ENCODE peak calls at places on chromosome 1, in nine cellular contexts. One of them, this sample, is unnamed.

GRCh38 chr1:219119839-219120238 is 53.8 kb upstream of the LYPLAL1 start:
- DNase-seq in heart right ventricle: no peak
- DNase-seq in cardiac muscle cell: no peak
- DNase-seq in effector memory CD4-positive, alpha-beta T cell: no peak
- DNase-seq in GM23338: no peak
- DNase-seq in left ventricle myocardium inferior: no peak
- DNase-seq in GM12878: no peak
- DNase-seq in pancreas: no peak
- DNase-seq in HepG2: no peak
- DNase-seq in this sample: peak; percentile 46

GRCh38 chr1:246753670-246754535 is 29.7 kb downstream of the SCCPDH start:
- DNase-seq in heart right ventricle: peak; percentile 42
- DNase-seq in cardiac muscle cell: peak; percentile 68
- DNase-seq in effector memory CD4-positive, alpha-beta T cell: peak; percentile 3
- DNase-seq in GM23338: peak; percentile 93
- DNase-seq in left ventricle myocardium inferior: peak; percentile 44
- DNase-seq in GM12878: peak; percentile 8
- DNase-seq in pancreas: peak; percentile 51
- DNase-seq in HepG2: peak; percentile 50
- DNase-seq in this sample: peak; percentile 43

GRCh38 chr1:180198186-180198585 is 31.9 kb upstream of the LHX4 start:
- DNase-seq in heart right ventricle: no peak
- DNase-seq in cardiac muscle cell: no peak
- DNase-seq in effector memory CD4-positive, alpha-beta T cell: no peak
- DNase-seq in GM23338: no peak
- DNase-seq in left ventricle myocardium inferior: no peak
- DNase-seq in GM12878: no peak
- DNase-seq in pancreas: no peak
- DNase-seq in HepG2: no peak
- DNase-seq in this sample: no peak

GRCh38 chr1:15649937-15650336 is 32.7 kb downstream of the DDI2 start:
- DNase-seq in heart right ventricle: no peak
- DNase-seq in cardiac muscle cell: no peak
- DNase-seq in effector memory CD4-positive, alpha-beta T cell: no peak
- DNase-seq in GM23338: no peak
- DNase-seq in left ventricle myocardium inferior: no peak
- DNase-seq in GM12878: no peak
- DNase-seq in pancreas: no peak
- DNase-seq in HepG2: no peak
- DNase-seq in this sample: no peak

GRCh38 chr1:5745776-5746610 is 246.2 kb downstream of the NPHP4 start:
- DNase-seq in heart right ventricle: peak; percentile 66
- DNase-seq in cardiac muscle cell: peak; percentile 73
- DNase-seq in effector memory CD4-positive, alpha-beta T cell: peak; percentile 35
- DNase-seq in GM23338: peak; percentile 43
- DNase-seq in left ventricle myocardium inferior: peak; percentile 53
- DNase-seq in GM12878: no peak
- DNase-seq in pancreas: peak; percentile 72
- DNase-seq in HepG2: peak; percentile 52
- DNase-seq in this sample: peak; percentile 30

GRCh38 chr1:226082959-226083302 is 20.4 kb downstream of the H3-3A start:
- DNase-seq in heart right ventricle: peak; percentile 69
- DNase-seq in cardiac muscle cell: peak; percentile 56
- DNase-seq in effector memory CD4-positive, alpha-beta T cell: no peak
- DNase-seq in GM23338: peak; percentile 73
- DNase-seq in left ventricle myocardium inferior: peak; percentile 69
- DNase-seq in GM12878: no peak
- DNase-seq in pancreas: no peak
- DNase-seq in HepG2: no peak
- DNase-seq in this sample: peak; percentile 58

GRCh38 chr1:59332221-59332620 is 35.3 kb downstream of the FGGY start:
- DNase-seq in heart right ventricle: no peak
- DNase-seq in cardiac muscle cell: peak; percentile 10
- DNase-seq in effector memory CD4-positive, alpha-beta T cell: no peak
- DNase-seq in GM23338: no peak
- DNase-seq in left ventricle myocardium inferior: no peak
- DNase-seq in GM12878: no peak
- DNase-seq in pancreas: no peak
- DNase-seq in HepG2: no peak
- DNase-seq in this sample: no peak

GRCh38 chr1:207049974-207050391 is 1.0 kb downstream of the YOD1 start:
- DNase-seq in heart right ventricle: no peak
- DNase-seq in cardiac muscle cell: peak; percentile 59
- DNase-seq in effector memory CD4-positive, alpha-beta T cell: no peak
- DNase-seq in GM23338: peak; percentile 70
- DNase-seq in left ventricle myocardium inferior: no peak
- DNase-seq in GM12878: no peak
- DNase-seq in pancreas: peak; percentile 39
- DNase-seq in HepG2: peak; percentile 38
- DNase-seq in this sample: no peak

GRCh38 chr1:112817555-112818373 is 102.6 kb upstream of the PPM1J start:
- DNase-seq in heart right ventricle: no peak
- DNase-seq in cardiac muscle cell: no peak
- DNase-seq in effector memory CD4-positive, alpha-beta T cell: no peak
- DNase-seq in GM23338: peak; percentile 94
- DNase-seq in left ventricle myocardium inferior: no peak
- DNase-seq in GM12878: no peak
- DNase-seq in pancreas: no peak
- DNase-seq in HepG2: no peak
- DNase-seq in this sample: no peak

GRCh38 chr1:245679796-245680195 is 525.0 kb downstream of the KIF26B start:
- DNase-seq in heart right ventricle: no peak
- DNase-seq in cardiac muscle cell: no peak
- DNase-seq in effector memory CD4-positive, alpha-beta T cell: no peak
- DNase-seq in GM23338: no peak
- DNase-seq in left ventricle myocardium inferior: no peak
- DNase-seq in GM12878: no peak
- DNase-seq in pancreas: no peak
- DNase-seq in HepG2: no peak
- DNase-seq in this sample: no peak

GRCh38 chr1:44672254-44672955 is 1.9 kb downstream of the TMEM53 start:
- DNase-seq in heart right ventricle: no peak
- DNase-seq in cardiac muscle cell: peak; percentile 27
- DNase-seq in effector memory CD4-positive, alpha-beta T cell: no peak
- DNase-seq in GM23338: peak; percentile 42
- DNase-seq in left ventricle myocardium inferior: no peak
- DNase-seq in GM12878: peak; percentile 71
- DNase-seq in pancreas: no peak
- DNase-seq in HepG2: no peak
- DNase-seq in this sample: no peak

GRCh38 chr1:9573723-9574122 is 15.0 kb upstream of the TMEM201 start:
- DNase-seq in heart right ventricle: no peak
- DNase-seq in cardiac muscle cell: peak; percentile 46
- DNase-seq in effector memory CD4-positive, alpha-beta T cell: no peak
- DNase-seq in GM23338: peak; percentile 67
- DNase-seq in left ventricle myocardium inferior: no peak
- DNase-seq in GM12878: no peak
- DNase-seq in pancreas: no peak
- DNase-seq in HepG2: no peak
- DNase-seq in this sample: no peak

GRCh38 chr1:149995927-149996326 is 14.6 kb downstream of the OTUD7B start:
- DNase-seq in heart right ventricle: no peak
- DNase-seq in cardiac muscle cell: no peak
- DNase-seq in effector memory CD4-positive, alpha-beta T cell: no peak
- DNase-seq in GM23338: peak; percentile 61
- DNase-seq in left ventricle myocardium inferior: no peak
- DNase-seq in GM12878: peak; percentile 38
- DNase-seq in pancreas: no peak
- DNase-seq in HepG2: no peak
- DNase-seq in this sample: no peak

GRCh38 chr1:156498447-156499193 is 2.0 kb downstream of the MEF2D start:
- DNase-seq in heart right ventricle: peak; percentile 68
- DNase-seq in cardiac muscle cell: peak; percentile 57
- DNase-seq in effector memory CD4-positive, alpha-beta T cell: no peak
- DNase-seq in GM23338: peak; percentile 60
- DNase-seq in left ventricle myocardium inferior: peak; percentile 76
- DNase-seq in GM12878: no peak
- DNase-seq in pancreas: peak; percentile 67
- DNase-seq in HepG2: no peak
- DNase-seq in this sample: peak; percentile 60

GRCh38 chr1:156495401-156496140 is 5.0 kb downstream of the MEF2D start:
- DNase-seq in heart right ventricle: peak; percentile 79
- DNase-seq in cardiac muscle cell: no peak
- DNase-seq in effector memory CD4-positive, alpha-beta T cell: no peak
- DNase-seq in GM23338: no peak
- DNase-seq in left ventricle myocardium inferior: peak; percentile 78
- DNase-seq in GM12878: no peak
- DNase-seq in pancreas: no peak
- DNase-seq in HepG2: no peak
- DNase-seq in this sample: no peak

GRCh38 chr1:156497743-156498446 is 2.7 kb downstream of the MEF2D start:
- DNase-seq in heart right ventricle: no peak
- DNase-seq in cardiac muscle cell: no peak
- DNase-seq in effector memory CD4-positive, alpha-beta T cell: no peak
- DNase-seq in GM23338: peak; percentile 43
- DNase-seq in left ventricle myocardium inferior: no peak
- DNase-seq in GM12878: no peak
- DNase-seq in pancreas: peak; percentile 39
- DNase-seq in HepG2: no peak
- DNase-seq in this sample: no peak

GRCh38 chr1:156496211-156496761 is 4.3 kb downstream of the MEF2D start:
- DNase-seq in heart right ventricle: no peak
- DNase-seq in cardiac muscle cell: no peak
- DNase-seq in effector memory CD4-positive, alpha-beta T cell: no peak
- DNase-seq in GM23338: no peak
- DNase-seq in left ventricle myocardium inferior: no peak
- DNase-seq in GM12878: no peak
- DNase-seq in pancreas: no peak
- DNase-seq in HepG2: no peak
- DNase-seq in this sample: no peak

GRCh38 chr1:156497078-156497742 is 3.4 kb downstream of the MEF2D start:
- DNase-seq in heart right ventricle: no peak
- DNase-seq in cardiac muscle cell: no peak
- DNase-seq in effector memory CD4-positive, alpha-beta T cell: no peak
- DNase-seq in GM23338: no peak
- DNase-seq in left ventricle myocardium inferior: no peak
- DNase-seq in GM12878: no peak
- DNase-seq in pancreas: no peak
- DNase-seq in HepG2: no peak
- DNase-seq in this sample: no peak
- H3K4me3 ChIP-seq in heart right ventricle: no peak overlapping the region
- H3K4me3 ChIP-seq in cardiac muscle cell: no peak overlapping the region
- H3K4me3 ChIP-seq in effector memory CD4-positive, alpha-beta T cell: no peak overlapping the region
- H3K4me3 ChIP-seq in GM23338: no peak overlapping the region
- H3K4me3 ChIP-seq in left ventricle myocardium inferior: peak overlapping the region; percentile 98
- H3K4me3 ChIP-seq in GM12878: peak overlapping the region; percentile 92
- H3K4me3 ChIP-seq in pancreas: peak overlapping the region; percentile 98
- H3K4me3 ChIP-seq in HepG2: peak overlapping the region; percentile 10
- H3K4me3 ChIP-seq in this sample: no peak overlapping the region

GRCh38 chr1:70760170-70760569 is 287.4 kb downstream of the PTGER3 start:
- DNase-seq in heart right ventricle: no peak
- DNase-seq in cardiac muscle cell: no peak
- DNase-seq in effector memory CD4-positive, alpha-beta T cell: no peak
- DNase-seq in GM23338: no peak
- DNase-seq in left ventricle myocardium inferior: no peak
- DNase-seq in GM12878: no peak
- DNase-seq in pancreas: no peak
- DNase-seq in HepG2: no peak
- DNase-seq in this sample: no peak

GRCh38 chr1:70754711-70755110 is 292.9 kb downstream of the PTGER3 start:
- DNase-seq in heart right ventricle: no peak
- DNase-seq in cardiac muscle cell: no peak
- DNase-seq in effector memory CD4-positive, alpha-beta T cell: no peak
- DNase-seq in GM23338: no peak
- DNase-seq in left ventricle myocardium inferior: no peak
- DNase-seq in GM12878: no peak
- DNase-seq in pancreas: no peak
- DNase-seq in HepG2: no peak
- DNase-seq in this sample: no peak
- H3K27ac ChIP-seq in heart right ventricle: no peak overlapping the region
- H3K27ac ChIP-seq in cardiac muscle cell: no peak overlapping the region
- H3K27ac ChIP-seq in effector memory CD4-positive, alpha-beta T cell: no peak overlapping the region
- H3K27ac ChIP-seq in GM23338: no peak overlapping the region
- H3K27ac ChIP-seq in left ventricle myocardium inferior: no peak overlapping the region
- H3K27ac ChIP-seq in GM12878: no peak overlapping the region
- H3K27ac ChIP-seq in pancreas: no peak overlapping the region
- H3K27ac ChIP-seq in HepG2: no peak overlapping the region
- H3K27ac ChIP-seq in this sample: no peak overlapping the region

DNA sequence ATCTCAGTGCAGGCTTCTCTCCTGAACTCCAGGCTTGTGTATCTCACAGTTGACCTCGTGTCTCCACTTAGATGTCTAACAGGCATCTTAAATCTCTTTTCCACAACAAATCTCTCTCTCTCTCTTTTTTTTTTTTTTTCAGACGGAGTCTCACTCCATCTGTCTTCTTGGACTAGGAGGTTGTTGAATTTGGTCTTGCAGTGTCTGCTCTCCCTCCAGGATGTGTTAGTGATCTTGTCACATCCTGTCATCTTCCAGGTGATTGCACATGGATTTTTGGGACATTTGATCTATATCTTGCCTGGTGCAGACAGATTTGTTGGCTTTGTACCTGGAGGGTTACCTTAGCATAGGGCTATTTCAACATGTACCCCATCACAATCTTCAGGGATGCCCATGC is 26.5 kb upstream of the KCNA10 start:
- DNase-seq in heart right ventricle: no peak
- DNase-seq in cardiac muscle cell: no peak
- DNase-seq in effector memory CD4-positive, alpha-beta T cell: no peak
- DNase-seq in GM23338: no peak
- DNase-seq in left ventricle myocardium inferior: no peak
- DNase-seq in GM12878: no peak
- DNase-seq in pancreas: no peak
- DNase-seq in HepG2: no peak
- DNase-seq in this sample: no peak
- H3K4me3 ChIP-seq in heart right ventricle: no peak overlapping the region
- H3K4me3 ChIP-seq in cardiac muscle cell: no peak overlapping the region
- H3K4me3 ChIP-seq in effector memory CD4-positive, alpha-beta T cell: no peak overlapping the region
- H3K4me3 ChIP-seq in GM23338: no peak overlapping the region
- H3K4me3 ChIP-seq in left ventricle myocardium inferior: no peak overlapping the region
- H3K4me3 ChIP-seq in GM12878: no peak overlapping the region
- H3K4me3 ChIP-seq in pancreas: no peak overlapping the region
- H3K4me3 ChIP-seq in HepG2: no peak overlapping the region
- H3K4me3 ChIP-seq in this sample: no peak overlapping the region

GRCh38 chr1:204480515-204480914 is 14.1 kb downstream of the PIK3C2B start:
- DNase-seq in heart right ventricle: no peak
- DNase-seq in cardiac muscle cell: no peak
- DNase-seq in effector memory CD4-positive, alpha-beta T cell: no peak
- DNase-seq in GM23338: no peak
- DNase-seq in left ventricle myocardium inferior: no peak
- DNase-seq in GM12878: no peak
- DNase-seq in pancreas: no peak
- DNase-seq in HepG2: no peak
- DNase-seq in this sample: no peak

GRCh38 chr1:204478921-204479320 is 15.7 kb downstream of the PIK3C2B start:
- DNase-seq in heart right ventricle: no peak
- DNase-seq in cardiac muscle cell: no peak
- DNase-seq in effector memory CD4-positive, alpha-beta T cell: no peak
- DNase-seq in GM23338: no peak
- DNase-seq in left ventricle myocardium inferior: no peak
- DNase-seq in GM12878: no peak
- DNase-seq in pancreas: no peak
- DNase-seq in HepG2: no peak
- DNase-seq in this sample: no peak

GRCh38 chr1:204478166-204478899 is 16.3 kb downstream of the PIK3C2B start:
- DNase-seq in heart right ventricle: no peak
- DNase-seq in cardiac muscle cell: no peak
- DNase-seq in effector memory CD4-positive, alpha-beta T cell: no peak
- DNase-seq in GM23338: no peak
- DNase-seq in left ventricle myocardium inferior: no peak
- DNase-seq in GM12878: no peak
- DNase-seq in pancreas: no peak
- DNase-seq in HepG2: no peak
- DNase-seq in this sample: no peak

GRCh38 chr1:204477036-204477740 is 17.4 kb downstream of the PIK3C2B start:
- DNase-seq in heart right ventricle: no peak
- DNase-seq in cardiac muscle cell: no peak
- DNase-seq in effector memory CD4-positive, alpha-beta T cell: no peak
- DNase-seq in GM23338: no peak
- DNase-seq in left ventricle myocardium inferior: no peak
- DNase-seq in GM12878: no peak
- DNase-seq in pancreas: no peak
- DNase-seq in HepG2: no peak
- DNase-seq in this sample: no peak

GRCh38 chr1:204479387-204480136 is 15.0 kb downstream of the PIK3C2B start:
- DNase-seq in heart right ventricle: no peak
- DNase-seq in cardiac muscle cell: no peak
- DNase-seq in effector memory CD4-positive, alpha-beta T cell: no peak
- DNase-seq in GM23338: no peak
- DNase-seq in left ventricle myocardium inferior: no peak
- DNase-seq in GM12878: no peak
- DNase-seq in pancreas: no peak
- DNase-seq in HepG2: no peak
- DNase-seq in this sample: no peak
- H3K27ac ChIP-seq in heart right ventricle: peak overlapping the region; percentile 47
- H3K27ac ChIP-seq in cardiac muscle cell: no peak overlapping the region
- H3K27ac ChIP-seq in effector memory CD4-positive, alpha-beta T cell: no peak overlapping the region
- H3K27ac ChIP-seq in GM23338: no peak overlapping the region
- H3K27ac ChIP-seq in left ventricle myocardium inferior: peak overlapping the region; percentile 71
- H3K27ac ChIP-seq in GM12878: no peak overlapping the region
- H3K27ac ChIP-seq in pancreas: peak overlapping the region; percentile 50
- H3K27ac ChIP-seq in HepG2: no peak overlapping the region
- H3K27ac ChIP-seq in this sample: no peak overlapping the region